ENCODE peak calls at places on chromosomes 11 and 22, in seven cellular contexts. One of them, this sample, is unnamed.

GRCh38 chr11:441418-442274 is at the start of gene ANO9:
- DNase-seq in activated CD8-positive, alpha-beta memory T cell treated with anti-CD3 and anti-CD28 coated beads, Interleukin-2, amount 50 U/mL, for 4 hours: peak; percentile 53
- DNase-seq in BE2C: no peak
- DNase-seq in H7: peak; percentile 96
- DNase-seq in Right ventricle myocardium inferior: no peak
- DNase-seq in astrocyte of the hippocampus: no peak
- DNase-seq in NCI-H2081: peak; percentile 68
- DNase-seq in this sample: peak; percentile 77

GRCh38 chr11:69705246-69705856 is 1.5 kb upstream of the FGF19 start:
- DNase-seq in activated CD8-positive, alpha-beta memory T cell treated with anti-CD3 and anti-CD28 coated beads, Interleukin-2, amount 50 U/mL, for 4 hours: no peak
- DNase-seq in BE2C: no peak
- DNase-seq in H7: peak; percentile 63
- DNase-seq in Right ventricle myocardium inferior: no peak
- DNase-seq in astrocyte of the hippocampus: no peak
- DNase-seq in NCI-H2081: no peak
- DNase-seq in this sample: no peak

GRCh38 chr22:30947821-30948454 is 20.6 kb downstream of the MORC2 start:
- DNase-seq in activated CD8-positive, alpha-beta memory T cell treated with anti-CD3 and anti-CD28 coated beads, Interleukin-2, amount 50 U/mL, for 4 hours: no peak
- DNase-seq in BE2C: no peak
- DNase-seq in H7: no peak
- DNase-seq in Right ventricle myocardium inferior: no peak
- DNase-seq in astrocyte of the hippocampus: peak; percentile 65
- DNase-seq in NCI-H2081: no peak
- DNase-seq in this sample: peak; percentile 48

GRCh38 chr22:48957311-48957986 is 870.2 kb downstream of the BRD1 start:
- DNase-seq in activated CD8-positive, alpha-beta memory T cell treated with anti-CD3 and anti-CD28 coated beads, Interleukin-2, amount 50 U/mL, for 4 hours: no peak
- DNase-seq in BE2C: no peak
- DNase-seq in H7: peak; percentile 46
- DNase-seq in Right ventricle myocardium inferior: no peak
- DNase-seq in astrocyte of the hippocampus: no peak
- DNase-seq in NCI-H2081: no peak
- DNase-seq in this sample: no peak

GRCh38 chr22:41598081-41598480 is 8.4 kb upstream of the PMM1 start:
- DNase-seq in activated CD8-positive, alpha-beta memory T cell treated with anti-CD3 and anti-CD28 coated beads, Interleukin-2, amount 50 U/mL, for 4 hours: no peak
- DNase-seq in BE2C: no peak
- DNase-seq in H7: no peak
- DNase-seq in Right ventricle myocardium inferior: no peak
- DNase-seq in astrocyte of the hippocampus: peak; percentile 84
- DNase-seq in NCI-H2081: no peak
- DNase-seq in this sample: no peak

GRCh38 chr22:37566903-37567798 is 6.9 kb downstream of the CDC42EP1 start:
- DNase-seq in activated CD8-positive, alpha-beta memory T cell treated with anti-CD3 and anti-CD28 coated beads, Interleukin-2, amount 50 U/mL, for 4 hours: peak; percentile 91
- DNase-seq in BE2C: peak; percentile 87
- DNase-seq in H7: peak; percentile 97
- DNase-seq in Right ventricle myocardium inferior: peak; percentile 90
- DNase-seq in astrocyte of the hippocampus: peak; percentile 87
- DNase-seq in NCI-H2081: peak; percentile 52
- DNase-seq in this sample: peak; percentile 93

GRCh38 chr11:121449123-121449522 is 3.0 kb upstream of the SORL1 start:
- DNase-seq in activated CD8-positive, alpha-beta memory T cell treated with anti-CD3 and anti-CD28 coated beads, Interleukin-2, amount 50 U/mL, for 4 hours: no peak
- DNase-seq in BE2C: no peak
- DNase-seq in H7: no peak
- DNase-seq in Right ventricle myocardium inferior: no peak
- DNase-seq in astrocyte of the hippocampus: no peak
- DNase-seq in NCI-H2081: no peak
- DNase-seq in this sample: no peak

GRCh38 chr22:23862103-23862502 is 4.4 kb downstream of the SLC2A11 start:
- DNase-seq in activated CD8-positive, alpha-beta memory T cell treated with anti-CD3 and anti-CD28 coated beads, Interleukin-2, amount 50 U/mL, for 4 hours: no peak
- DNase-seq in BE2C: peak; percentile 77
- DNase-seq in H7: peak; percentile 85
- DNase-seq in Right ventricle myocardium inferior: no peak
- DNase-seq in astrocyte of the hippocampus: peak; percentile 50
- DNase-seq in NCI-H2081: peak; percentile 36
- DNase-seq in this sample: peak; percentile 74

GRCh38 chr22:40679249-40679963 is at the start of gene MCHR1:
- DNase-seq in activated CD8-positive, alpha-beta memory T cell treated with anti-CD3 and anti-CD28 coated beads, Interleukin-2, amount 50 U/mL, for 4 hours: no peak
- DNase-seq in BE2C: peak; percentile 55
- DNase-seq in H7: peak; percentile 83
- DNase-seq in Right ventricle myocardium inferior: no peak
- DNase-seq in astrocyte of the hippocampus: peak; percentile 38
- DNase-seq in NCI-H2081: no peak
- DNase-seq in this sample: no peak

GRCh38 chr11:76248210-76248609 is 41.9 kb upstream of the WNT11 start:
- DNase-seq in activated CD8-positive, alpha-beta memory T cell treated with anti-CD3 and anti-CD28 coated beads, Interleukin-2, amount 50 U/mL, for 4 hours: no peak
- DNase-seq in BE2C: no peak
- DNase-seq in H7: peak; percentile 79
- DNase-seq in Right ventricle myocardium inferior: no peak
- DNase-seq in astrocyte of the hippocampus: no peak
- DNase-seq in NCI-H2081: no peak
- DNase-seq in this sample: peak; percentile 56

GRCh38 chr11:126636911-126637799 is 281.7 kb downstream of the ST3GAL4 start:
- DNase-seq in activated CD8-positive, alpha-beta memory T cell treated with anti-CD3 and anti-CD28 coated beads, Interleukin-2, amount 50 U/mL, for 4 hours: no peak
- DNase-seq in BE2C: no peak
- DNase-seq in H7: no peak
- DNase-seq in Right ventricle myocardium inferior: no peak
- DNase-seq in astrocyte of the hippocampus: peak; percentile 62
- DNase-seq in NCI-H2081: no peak
- DNase-seq in this sample: no peak

GRCh38 chr11:31816467-31817053 is 5.4 kb upstream of the PAX6 start:
- DNase-seq in activated CD8-positive, alpha-beta memory T cell treated with anti-CD3 and anti-CD28 coated beads, Interleukin-2, amount 50 U/mL, for 4 hours: no peak
- DNase-seq in BE2C: no peak
- DNase-seq in H7: peak; percentile 77
- DNase-seq in Right ventricle myocardium inferior: no peak
- DNase-seq in astrocyte of the hippocampus: no peak
- DNase-seq in NCI-H2081: peak; percentile 20
- DNase-seq in this sample: peak; percentile 60

GRCh38 chr11:3104051-3104714 is 47.0 kb upstream of the CARS1 start:
- DNase-seq in activated CD8-positive, alpha-beta memory T cell treated with anti-CD3 and anti-CD28 coated beads, Interleukin-2, amount 50 U/mL, for 4 hours: no peak
- DNase-seq in BE2C: no peak
- DNase-seq in H7: peak; percentile 69
- DNase-seq in Right ventricle myocardium inferior: peak; percentile 56
- DNase-seq in astrocyte of the hippocampus: no peak
- DNase-seq in NCI-H2081: no peak
- DNase-seq in this sample: no peak

GRCh38 chr11:105177658-105178057 is 38.1 kb upstream of the CARD18 start:
- DNase-seq in activated CD8-positive, alpha-beta memory T cell treated with anti-CD3 and anti-CD28 coated beads, Interleukin-2, amount 50 U/mL, for 4 hours: no peak
- DNase-seq in BE2C: no peak
- DNase-seq in H7: no peak
- DNase-seq in Right ventricle myocardium inferior: no peak
- DNase-seq in astrocyte of the hippocampus: peak; percentile 23
- DNase-seq in NCI-H2081: no peak
- DNase-seq in this sample: no peak

GRCh38 chr22:50678651-50679521 is 6.3 kb downstream of the SHANK3 start:
- DNase-seq in activated CD8-positive, alpha-beta memory T cell treated with anti-CD3 and anti-CD28 coated beads, Interleukin-2, amount 50 U/mL, for 4 hours: peak; percentile 12
- DNase-seq in BE2C: no peak
- DNase-seq in H7: peak; percentile 35
- DNase-seq in Right ventricle myocardium inferior: no peak
- DNase-seq in astrocyte of the hippocampus: no peak
- DNase-seq in NCI-H2081: no peak
- DNase-seq in this sample: no peak

GRCh38 chr11:75558939-75559843 is 2.9 kb upstream of the SERPINH1 start:
- DNase-seq in activated CD8-positive, alpha-beta memory T cell treated with anti-CD3 and anti-CD28 coated beads, Interleukin-2, amount 50 U/mL, for 4 hours: no peak
- DNase-seq in BE2C: no peak
- DNase-seq in H7: peak; percentile 60
- DNase-seq in Right ventricle myocardium inferior: no peak
- DNase-seq in astrocyte of the hippocampus: peak; percentile 86
- DNase-seq in NCI-H2081: no peak
- DNase-seq in this sample: peak; percentile 62

GRCh38 chr11:78150346-78150745 is 10.9 kb upstream of the ALG8 start:
- DNase-seq in activated CD8-positive, alpha-beta memory T cell treated with anti-CD3 and anti-CD28 coated beads, Interleukin-2, amount 50 U/mL, for 4 hours: no peak
- DNase-seq in BE2C: no peak
- DNase-seq in H7: no peak
- DNase-seq in Right ventricle myocardium inferior: no peak
- DNase-seq in astrocyte of the hippocampus: no peak
- DNase-seq in NCI-H2081: no peak
- DNase-seq in this sample: no peak

GRCh38 chr11:134730096-134730495 is 318.1 kb upstream of the B3GAT1 start:
- DNase-seq in activated CD8-positive, alpha-beta memory T cell treated with anti-CD3 and anti-CD28 coated beads, Interleukin-2, amount 50 U/mL, for 4 hours: no peak
- DNase-seq in BE2C: no peak
- DNase-seq in H7: no peak
- DNase-seq in Right ventricle myocardium inferior: no peak
- DNase-seq in astrocyte of the hippocampus: no peak
- DNase-seq in NCI-H2081: no peak
- DNase-seq in this sample: no peak

GRCh38 chr11:31246451-31247165 is 122.9 kb downstream of the DCDC1 start:
- DNase-seq in activated CD8-positive, alpha-beta memory T cell treated with anti-CD3 and anti-CD28 coated beads, Interleukin-2, amount 50 U/mL, for 4 hours: no peak
- DNase-seq in BE2C: no peak
- DNase-seq in H7: no peak
- DNase-seq in Right ventricle myocardium inferior: no peak
- DNase-seq in astrocyte of the hippocampus: peak; percentile 30
- DNase-seq in NCI-H2081: no peak
- DNase-seq in this sample: no peak

GRCh38 chr11:83583953-83584352 is 297.8 kb upstream of the CCDC90B start:
- DNase-seq in activated CD8-positive, alpha-beta memory T cell treated with anti-CD3 and anti-CD28 coated beads, Interleukin-2, amount 50 U/mL, for 4 hours: no peak
- DNase-seq in BE2C: no peak
- DNase-seq in H7: no peak
- DNase-seq in Right ventricle myocardium inferior: no peak
- DNase-seq in astrocyte of the hippocampus: peak; percentile 61
- DNase-seq in NCI-H2081: no peak
- DNase-seq in this sample: no peak

GRCh38 chr22:19748139-19748538 is 12.4 kb upstream of the TBX1 start:
- DNase-seq in activated CD8-positive, alpha-beta memory T cell treated with anti-CD3 and anti-CD28 coated beads, Interleukin-2, amount 50 U/mL, for 4 hours: no peak
- DNase-seq in BE2C: no peak
- DNase-seq in H7: no peak
- DNase-seq in Right ventricle myocardium inferior: no peak
- DNase-seq in astrocyte of the hippocampus: no peak
- DNase-seq in NCI-H2081: no peak
- DNase-seq in this sample: no peak

GRCh38 chr11:67024966-67025365 is 2.0 kb downstream of the SYT12 start:
- DNase-seq in activated CD8-positive, alpha-beta memory T cell treated with anti-CD3 and anti-CD28 coated beads, Interleukin-2, amount 50 U/mL, for 4 hours: no peak
- DNase-seq in BE2C: no peak
- DNase-seq in H7: no peak
- DNase-seq in Right ventricle myocardium inferior: no peak
- DNase-seq in astrocyte of the hippocampus: no peak
- DNase-seq in NCI-H2081: no peak
- DNase-seq in this sample: no peak

GRCh38 chr11:33399421-33399820 is 142.2 kb downstream of the HIPK3 start:
- DNase-seq in activated CD8-positive, alpha-beta memory T cell treated with anti-CD3 and anti-CD28 coated beads, Interleukin-2, amount 50 U/mL, for 4 hours: no peak
- DNase-seq in BE2C: no peak
- DNase-seq in H7: no peak
- DNase-seq in Right ventricle myocardium inferior: no peak
- DNase-seq in astrocyte of the hippocampus: no peak
- DNase-seq in NCI-H2081: no peak
- DNase-seq in this sample: no peak

GRCh38 chr11:100716848-100717247 is 29.8 kb downstream of the ARHGAP42 start:
- DNase-seq in activated CD8-positive, alpha-beta memory T cell treated with anti-CD3 and anti-CD28 coated beads, Interleukin-2, amount 50 U/mL, for 4 hours: no peak
- DNase-seq in BE2C: no peak
- DNase-seq in H7: no peak
- DNase-seq in Right ventricle myocardium inferior: no peak
- DNase-seq in astrocyte of the hippocampus: no peak
- DNase-seq in NCI-H2081: no peak
- DNase-seq in this sample: no peak

GRCh38 chr11:1390603-1391164 is 950 bp downstream of the BRSK2 start:
- DNase-seq in activated CD8-positive, alpha-beta memory T cell treated with anti-CD3 and anti-CD28 coated beads, Interleukin-2, amount 50 U/mL, for 4 hours: no peak
- DNase-seq in BE2C: no peak
- DNase-seq in H7: peak; percentile 93
- DNase-seq in Right ventricle myocardium inferior: peak; percentile 60
- DNase-seq in astrocyte of the hippocampus: peak; percentile 44
- DNase-seq in NCI-H2081: no peak
- DNase-seq in this sample: peak; percentile 65

GRCh38 chr11:46369458-46370152 is 11.9 kb upstream of the MDK start:
- DNase-seq in activated CD8-positive, alpha-beta memory T cell treated with anti-CD3 and anti-CD28 coated beads, Interleukin-2, amount 50 U/mL, for 4 hours: peak; percentile 60
- DNase-seq in BE2C: peak; percentile 77
- DNase-seq in H7: peak; percentile 94
- DNase-seq in Right ventricle myocardium inferior: peak; percentile 57
- DNase-seq in astrocyte of the hippocampus: peak; percentile 90
- DNase-seq in NCI-H2081: peak; percentile 73
- DNase-seq in this sample: peak; percentile 92

GRCh38 chr11:19101803-19102520 is 15.0 kb upstream of the ZDHHC13 start:
- DNase-seq in activated CD8-positive, alpha-beta memory T cell treated with anti-CD3 and anti-CD28 coated beads, Interleukin-2, amount 50 U/mL, for 4 hours: no peak
- DNase-seq in BE2C: no peak
- DNase-seq in H7: no peak
- DNase-seq in Right ventricle myocardium inferior: no peak
- DNase-seq in astrocyte of the hippocampus: no peak
- DNase-seq in NCI-H2081: no peak
- DNase-seq in this sample: no peak